ENCODE peak calls at places on chromosomes 7 and 10, in seven cellular contexts. I, G, Z, L, Q, X and P are unnamed samples.

GRCh38 chr10:14345262-14345661 is 14.5 kb upstream of the FRMD4A start:
- DNase-seq in X (no peak), I (no peak), Q (no peak), L (no peak), Z (no peak), G (no peak), P (no peak)

GRCh38 chr10:126315471-126316177 is 72.7 kb downstream of the ADAM12 start:
- DNase-seq in I (no peak), X (no peak), L (no peak), Z (no peak), Q (peak), G (no peak), P (no peak)

GRCh38 chr10:78288716-78289115 is 255.1 kb downstream of the RPS24 start:
- DNase-seq in X (no peak), I (no peak), Z (no peak), G (no peak), L (peak), Q (no peak), P (no peak)

GRCh38 chr10:3761111-3761686 is 23.8 kb downstream of the KLF6 start:
- DNase-seq in I (no peak), X (no peak), L (no peak), G (no peak), Q (no peak), Z (no peak), P (peak)

GRCh38 chr7:132709971-132710567 is 133.8 kb upstream of the PLXNA4 start:
- DNase-seq in Q (peak), I (no peak), X (peak), L (no peak), G (peak), Z (peak), P (no peak)

GRCh38 chr7:90230834-90231233 is 14.1 kb upstream of the CFAP69 start:
- DNase-seq in Q (no peak), X (no peak), L (no peak), I (no peak), Z (no peak), G (no peak), P (no peak)

GRCh38 chr10:15585303-15585715 is 134.4 kb downstream of the ITGA8 start:
- DNase-seq in L (peak), I (no peak), X (peak), G (peak), Q (peak), Z (peak), P (peak)

GRCh38 chr10:114623661-114624294 is 34.3 kb downstream of the ABLIM1 start:
- DNase-seq in G (no peak), X (no peak), Z (peak), I (no peak), L (no peak), Q (peak), P (no peak)

GRCh38 chr10:31087855-31088254 is 56.2 kb upstream of the ZNF438 start:
- DNase-seq in G (no peak), L (no peak), X (no peak), I (no peak), Q (no peak), Z (no peak), P (no peak)

GRCh38 chr10:31081937-31082635 is 50.4 kb upstream of the ZNF438 start:
- DNase-seq in Z (no peak), I (no peak), Q (no peak), G (no peak), L (no peak), X (no peak), P (no peak)

DNA sequence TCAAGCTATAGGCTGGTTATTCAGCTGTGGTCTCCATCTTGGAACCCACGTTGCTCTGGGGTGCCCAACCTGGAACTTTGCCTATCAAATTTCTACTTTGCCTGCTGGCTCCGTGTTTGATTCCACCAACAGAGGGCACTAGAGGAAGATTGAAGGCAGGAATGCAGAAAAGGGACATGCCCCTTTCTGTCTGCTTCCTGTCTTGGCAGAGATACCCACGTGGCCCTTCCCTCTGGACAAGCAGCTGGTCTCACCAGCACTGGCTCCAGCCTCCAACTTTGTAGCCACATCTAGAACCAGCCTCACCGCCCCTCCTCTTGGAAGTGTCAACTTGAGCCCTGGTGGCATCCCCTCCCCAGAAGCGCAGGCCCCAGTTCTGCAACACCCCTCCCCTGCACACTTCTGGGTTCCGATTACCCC is 52.1 kb upstream of the ZNF438 start:
- DNase-seq in Z (peak), I (no peak), L (no peak), Q (peak), X (peak), G (peak), P (peak)
- TF ChIP-seq CTCF in Z (peak), I (peak), L (peak), Q (peak), X (no peak), G (peak), P (peak)

GRCh38 chr7:102289051-102289450 is 2.4 kb downstream of the SH2B2 start:
- DNase-seq in G (no peak), L (peak), X (no peak), Z (no peak), Q (no peak), I (no peak), P (no peak)

GRCh38 chr7:102287082-102287464 is 405 bp downstream of the SH2B2 start:
- DNase-seq in Q (no peak), I (no peak), L (peak), G (no peak), X (no peak), Z (no peak), P (no peak)

GRCh38 chr7:102287465-102288146 is 938 bp downstream of the SH2B2 start:
- DNase-seq in G (no peak), Q (no peak), Z (peak), X (peak), L (peak), I (no peak), P (no peak)

GRCh38 chr7:102286237-102287081 is at the start of gene SH2B2:
- DNase-seq in Q (peak), Z (peak), X (peak), G (peak), I (no peak), L (peak), P (peak)

DNA sequence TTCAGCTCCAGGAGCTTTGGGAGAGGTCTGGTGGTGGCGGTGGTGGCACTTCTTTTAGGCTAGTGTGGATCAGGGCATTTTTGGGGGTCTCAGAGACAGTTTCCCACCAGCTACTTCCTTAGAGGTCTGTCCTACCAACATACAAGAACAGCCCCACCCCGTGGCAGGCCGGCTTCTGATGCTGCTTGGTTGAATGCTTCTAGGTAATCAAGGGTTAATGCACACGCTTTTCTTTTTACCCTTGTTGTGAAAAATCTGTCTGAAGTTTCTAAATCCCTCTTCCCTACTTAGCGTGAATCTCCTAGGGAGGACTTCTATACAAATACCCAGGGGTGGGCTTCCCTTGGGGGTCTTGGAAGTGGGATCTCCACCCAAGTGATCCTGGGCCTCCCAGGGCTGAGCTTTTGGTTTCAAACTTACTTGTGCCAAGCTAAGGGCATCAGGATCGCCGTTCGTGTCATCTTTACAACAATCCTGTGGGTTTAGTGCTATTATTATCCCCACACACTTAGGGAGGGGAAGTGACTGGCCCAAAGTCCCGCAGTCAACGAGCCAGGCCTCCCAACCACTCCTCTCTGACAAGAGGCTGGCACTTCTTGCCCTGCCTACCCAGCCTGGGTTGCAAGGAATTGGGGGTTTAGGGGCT is 1.7 kb downstream of the SH2B2 start:
- DNase-seq in I (no peak), X (no peak), G (no peak), L (no peak), Q (no peak), Z (no peak), P (no peak)
- TF ChIP-seq CTCF in I (no peak), X (no peak), G (no peak), L (no peak), Q (peak), Z (peak), P (peak)

GRCh38 chr7:131546126-131546525 is 10.3 kb downstream of the PODXL start:
- DNase-seq in G (no peak), I (no peak), L (peak), Z (peak), X (no peak), Q (no peak), P (no peak)

GRCh38 chr7:131544021-131544420 is 12.4 kb downstream of the PODXL start:
- DNase-seq in X (no peak), Z (no peak), I (no peak), L (peak), Q (no peak), G (no peak), P (no peak)

GRCh38 chr7:131546583-131547111 is 9.8 kb downstream of the PODXL start:
- DNase-seq in Q (peak), I (no peak), G (no peak), X (peak), Z (peak), L (peak), P (peak)

GRCh38 chr7:131543298-131543697 is 13.1 kb downstream of the PODXL start:
- DNase-seq in L (peak), Q (no peak), I (no peak), X (no peak), Z (no peak), G (no peak), P (no peak)

DNA sequence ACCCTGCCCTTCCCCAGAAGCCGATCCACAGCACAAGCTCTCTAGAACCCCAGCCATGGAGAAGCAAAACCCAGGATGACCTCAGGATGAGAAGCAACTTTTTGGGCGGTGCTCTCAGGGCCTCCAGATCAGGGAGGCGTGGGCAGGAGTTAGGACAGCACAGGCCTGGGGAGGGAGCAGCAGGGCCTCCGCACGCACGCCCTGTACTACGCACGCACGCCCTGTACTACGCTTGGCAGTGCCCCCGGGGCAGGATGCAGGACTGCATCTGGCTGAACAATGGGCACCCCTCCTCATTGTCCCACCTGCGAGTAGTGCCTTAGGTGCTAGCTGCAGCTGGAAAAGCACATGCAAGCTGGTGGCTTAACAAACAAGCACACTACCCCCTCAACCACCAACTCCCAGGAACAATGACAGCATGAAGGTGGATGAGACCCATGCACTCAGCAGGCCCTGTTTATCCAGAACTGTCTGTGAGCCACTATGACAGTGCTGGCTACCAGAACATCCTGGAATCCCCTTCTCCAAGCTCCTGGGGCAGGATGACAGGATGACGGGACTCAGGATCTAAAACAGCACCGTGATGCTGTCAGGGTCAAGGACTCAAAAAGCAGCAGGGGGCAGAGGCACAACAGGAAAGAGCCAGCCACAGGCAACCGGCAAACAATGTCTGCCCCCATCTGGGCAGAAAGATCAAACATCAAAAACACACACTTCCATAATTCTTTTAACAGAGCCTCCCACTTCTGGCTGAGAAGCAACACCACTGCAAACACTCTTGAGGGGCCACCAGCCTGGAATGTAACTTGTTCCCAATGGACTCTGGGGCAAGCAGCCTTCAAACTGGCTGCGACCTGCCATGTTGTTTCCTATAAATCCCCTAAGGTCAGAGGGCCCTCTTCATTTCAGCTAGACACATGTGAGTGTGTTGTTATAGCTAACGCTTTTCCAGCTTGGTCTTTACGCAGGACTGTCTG is 11.7 kb downstream of the PODXL start:
- DNase-seq in Z (peak), Q (peak), X (no peak), L (peak), G (no peak), I (no peak), P (no peak)
- TF ChIP-seq CTCF in Z (peak), Q (peak), X (no peak), L (no peak), G (no peak), I (no peak), P (no peak)

GRCh38 chr7:5320802-5321396 is 38.2 kb downstream of the SLC29A4 start:
- DNase-seq in X (no peak), Q (no peak), Z (no peak), I (no peak), L (no peak), G (no peak), P (no peak)

GRCh38 chr7:5324961-5325360 is 42.2 kb downstream of the SLC29A4 start:
- DNase-seq in X (no peak), L (no peak), Z (no peak), I (no peak), G (no peak), Q (no peak), P (no peak)

GRCh38 chr7:5315761-5316160 is 33.0 kb downstream of the SLC29A4 start:
- DNase-seq in I (no peak), Q (no peak), X (no peak), L (no peak), G (no peak), Z (no peak), P (no peak)

GRCh38 chr7:5322621-5323410 is 40.1 kb downstream of the SLC29A4 start:
- DNase-seq in G (no peak), I (no peak), Z (no peak), L (no peak), X (no peak), Q (no peak), P (no peak)

GRCh38 chr7:5320391-5320790 is 37.6 kb downstream of the SLC29A4 start:
- DNase-seq in X (no peak), I (no peak), L (no peak), Z (no peak), Q (no peak), G (no peak), P (no peak)
- TF ChIP-seq CTCF in X (no peak), I (no peak), L (no peak), Z (no peak), Q (no peak), G (no peak), P (no peak)

DNA sequence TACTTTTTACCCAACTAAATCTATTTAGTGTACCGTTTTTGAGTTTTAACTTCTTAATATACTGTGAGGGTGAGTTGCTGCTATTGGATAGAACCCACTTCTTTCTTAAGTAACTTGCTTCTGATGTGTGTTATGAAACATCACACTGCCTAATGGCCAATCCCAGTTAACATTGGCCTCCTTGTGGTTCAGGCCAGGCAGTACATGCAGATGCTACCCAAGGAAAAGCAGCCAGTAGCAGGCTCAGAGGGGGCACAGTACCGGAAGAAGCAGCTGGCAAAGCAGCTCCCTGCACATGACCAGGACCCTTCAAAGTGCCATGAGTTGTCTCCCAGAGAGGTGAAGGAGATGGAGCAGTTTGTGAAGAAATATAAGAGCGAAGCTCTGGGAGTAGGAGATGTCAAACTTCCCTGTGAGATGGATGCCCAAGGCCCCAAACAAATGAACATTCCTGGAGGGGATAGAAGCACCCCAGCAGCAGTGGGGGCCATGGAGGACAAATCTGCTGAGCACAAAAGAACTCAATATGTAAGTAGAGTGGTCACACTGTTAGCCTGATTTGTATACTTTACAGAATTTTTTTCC is 39.7 kb downstream of the TES start:
- DNase-seq in I (no peak), Z (peak), G (no peak), L (no peak), X (peak), Q (peak), P (no peak)
- TF ChIP-seq CTCF in I (peak), Z (peak), G (peak), L (no peak), X (peak), Q (peak), P (peak)

GRCh38 chr7:41685684-41686083 is 17.2 kb downstream of the INHBA start:
- DNase-seq in Q (peak), X (no peak), L (no peak), I (no peak), G (no peak), Z (no peak), P (no peak)

GRCh38 chr7:41693150-41693997 is 9.5 kb downstream of the INHBA start:
- DNase-seq in G (no peak), Z (no peak), I (no peak), Q (peak), X (no peak), L (no peak), P (no peak)

GRCh38 chr7:41688012-41688625 is 14.8 kb downstream of the INHBA start:
- DNase-seq in G (no peak), I (no peak), X (no peak), L (no peak), Q (no peak), Z (no peak), P (no peak)

GRCh38 chr7:41691286-41691966 is 11.5 kb downstream of the INHBA start:
- DNase-seq in Q (no peak), L (no peak), X (no peak), I (no peak), Z (no peak), G (no peak), P (no peak)

GRCh38 chr7:41689815-41690214 is 13.1 kb downstream of the INHBA start:
- DNase-seq in L (no peak), X (no peak), Q (no peak), Z (no peak), I (no peak), G (no peak), P (no peak)
- TF ChIP-seq CTCF in L (no peak), X (no peak), Q (no peak), Z (no peak), I (no peak), G (no peak), P (no peak)

GRCh38 chr10:25696013-25696708 is 237.9 kb upstream of the MYO3A start:
- DNase-seq in Q (no peak), G (no peak), Z (no peak), I (no peak), L (no peak), X (peak), P (no peak)
- TF ChIP-seq CTCF in Q (peak), G (no peak), Z (no peak), I (no peak), L (no peak), X (no peak), P (no peak)

GRCh38 chr7:148153611-148154010 is 437.0 kb upstream of the C7orf33 start:
- DNase-seq in G (no peak), Q (peak), Z (no peak), I (no peak), X (no peak), L (peak), P (no peak)

GRCh38 chr7:148155826-148156225 is 434.7 kb upstream of the C7orf33 start:
- DNase-seq in G (no peak), I (no peak), Q (no peak), X (no peak), L (no peak), Z (no peak), P (no peak)

GRCh38 chr7:148149730-148150129 is 440.8 kb upstream of the C7orf33 start:
- DNase-seq in Z (no peak), I (no peak), X (no peak), G (no peak), Q (no peak), L (no peak), P (no peak)

GRCh38 chr7:148148456-148148855 is 442.1 kb upstream of the C7orf33 start:
- DNase-seq in G (no peak), Q (no peak), I (no peak), Z (no peak), L (no peak), X (no peak), P (no peak)

GRCh38 chr7:148151778-148152177 is 438.8 kb upstream of the C7orf33 start:
- DNase-seq in L (no peak), I (no peak), Z (no peak), X (no peak), G (no peak), Q (no peak), P (no peak)
- TF ChIP-seq CTCF in L (no peak), I (no peak), Z (no peak), X (no peak), G (no peak), Q (no peak), P (no peak)

GRCh38 chr7:2496375-2496774 is 20.2 kb upstream of the GRIFIN start:
- DNase-seq in I (no peak), Q (no peak), L (no peak), G (no peak), Z (no peak), X (no peak), P (no peak)
- TF ChIP-seq CTCF in I (no peak), Q (no peak), L (no peak), G (no peak), Z (no peak), X (no peak), P (no peak)